ENCODE peak calls at places on chromosome 20, in nine cellular contexts. U is GM04503; S is B cell; Z is effector CD8-positive, alpha-beta T cell; N is dermis blood vessel endothelial cell; J is memory B cell; A is stimulated activated CD4-positive, alpha-beta T cell treated with anti-CD3 and anti-CD28 coated beads, Interleukin-15, amount 100 ng/mL, for 24 hours; O is C1 segment of cervical spinal cord; X is nephron progenitor cell. R is an unnamed sample.

GRCh38 chr20:56826971-56827645 is 198.0 kb downstream of the TFAP2C start:
- DNase-seq in O (no peak), Z (no peak), S (no peak), X (no peak), N (no peak), J (no peak), U (peak; percentile 69), A (no peak), R (no peak)

GRCh38 chr20:30598460-30599230 is 658.8 kb upstream of the DEFB115 start:
- DNase-seq in A (no peak), Z (no peak), N (no peak), U (no peak), S (no peak), X (no peak), O (no peak), J (no peak), R (no peak)

GRCh38 chr20:6711950-6712634 is 55.4 kb upstream of the BMP2 start:
- DNase-seq in Z (no peak), X (no peak), N (peak; percentile 58), U (no peak), J (no peak), S (no peak), O (no peak), A (no peak), R (no peak)

GRCh38 chr20:63258826-63259225 is 4.6 kb upstream of the NKAIN4 start:
- DNase-seq in U (no peak), S (no peak), O (no peak), Z (no peak), A (no peak), N (no peak), J (no peak), X (no peak), R (no peak)

GRCh38 chr20:10652660-10653191 is 21.1 kb downstream of the JAG1 start:
- DNase-seq in Z (no peak), S (no peak), A (no peak), X (no peak), U (no peak), O (no peak), J (no peak), N (peak; percentile 43), R (no peak)

GRCh38 chr20:19506021-19506420 is 252.0 kb upstream of the RIN2 start:
- DNase-seq in J (no peak), O (no peak), U (no peak), X (no peak), A (no peak), Z (no peak), N (no peak), S (no peak), R (no peak)

GRCh38 chr20:53706008-53706481 is 112.4 kb upstream of the ZNF217 start:
- DNase-seq in S (no peak), J (no peak), U (no peak), A (no peak), Z (no peak), N (no peak), O (no peak), X (no peak), R (no peak)

GRCh38 chr20:59014680-59015389 is 4.4 kb upstream of the TUBB1 start:
- DNase-seq in N (no peak), Z (no peak), S (no peak), X (no peak), O (no peak), J (no peak), A (peak; percentile 1), U (no peak), R (no peak)

GRCh38 chr20:54794874-54795273 is 319.5 kb downstream of the DOK5 start:
- DNase-seq in S (no peak), U (no peak), A (no peak), J (no peak), N (no peak), Z (no peak), X (no peak), O (no peak), R (no peak)

GRCh38 chr20:62702886-62703852 is 5.5 kb upstream of the NTSR1 start:
- DNase-seq in U (peak; percentile 61), O (no peak), A (peak; percentile 36), N (peak; percentile 96), X (no peak), J (no peak), Z (no peak), S (no peak), R (no peak)

GRCh38 chr20:34569598-34569997 is 11.1 kb downstream of the MAP1LC3A start:
- DNase-seq in Z (no peak), S (no peak), O (no peak), A (no peak), N (no peak), J (no peak), X (no peak), U (no peak), R (no peak)

GRCh38 chr20:3116341-3116740 is 31.8 kb upstream of the AVP start:
- DNase-seq in Z (no peak), J (no peak), A (no peak), S (no peak), X (no peak), U (no peak), O (no peak), N (no peak), R (no peak)

GRCh38 chr20:3502878-3503277 is 32.1 kb downstream of the ATRN start:
- DNase-seq in X (no peak), Z (no peak), N (no peak), A (no peak), J (no peak), O (no peak), U (no peak), S (no peak), R (no peak)

GRCh38 chr20:63166423-63167020 is 49.4 kb downstream of the YTHDF1 start:
- DNase-seq in U (no peak), X (no peak), O (no peak), J (no peak), Z (no peak), N (no peak), S (no peak), A (no peak), R (no peak)

GRCh38 chr20:63415418-63416108 is 54.4 kb upstream of the CHRNA4 start:
- DNase-seq in J (no peak), N (no peak), S (no peak), O (no peak), Z (no peak), A (no peak), X (no peak), U (no peak), R (no peak)

GRCh38 chr20:10414982-10415650 is 18.9 kb downstream of the MKKS start:
- DNase-seq in A (no peak), U (no peak), Z (no peak), J (no peak), N (peak; percentile 57), X (no peak), O (no peak), S (no peak), R (no peak)

GRCh38 chr20:39880890-39881289 is 808.1 kb downstream of the MAFB start:
- DNase-seq in Z (no peak), S (no peak), O (no peak), N (peak; percentile 10), X (no peak), A (no peak), U (no peak), J (no peak), R (no peak)

GRCh38 chr20:63120286-63121090 is 95.4 kb downstream of the YTHDF1 start:
- DNase-seq in X (no peak), U (no peak), A (no peak), O (no peak), N (no peak), Z (no peak), S (no peak), J (no peak), R (no peak)

GRCh38 chr20:728022-728944 is 40.0 kb downstream of the SLC52A3 start:
- DNase-seq in J (peak; percentile 34), Z (peak; percentile 12), X (peak; percentile 93), U (no peak), O (no peak), A (peak; percentile 74), S (peak; percentile 58), N (peak; percentile 59), R (peak; percentile 17)